ENCODE peak calls at places on chromosomes 13 and 19, in four cellular contexts. V, U, A and Y are unnamed samples.

GRCh38 chr19:6718741-6719539 is 1.5 kb downstream of the C3 start:
- DNase-seq in V (peak; percentile 99), U (peak; percentile 75), A (peak; percentile 93), Y (peak; percentile 78)

GRCh38 chr19:2815923-2816322 is 3.7 kb upstream of the ZNF554 start:
- DNase-seq in U (peak; percentile 17), A (no peak), V (no peak), Y (no peak)

GRCh38 chr13:99287544-99287943 is 19.7 kb downstream of the GPR183 start:
- DNase-seq in U (no peak), V (no peak), A (no peak), Y (no peak)

GRCh38 chr19:49413348-49413747 is 9.9 kb downstream of the PTH2 start:
- DNase-seq in A (no peak), V (no peak), U (peak; percentile 74), Y (no peak)

GRCh38 chr19:54029930-54030490 is 33.7 kb downstream of the VSTM1 start:
- DNase-seq in V (peak; percentile 63), U (peak; percentile 71), A (peak; percentile 72), Y (peak; percentile 86)

GRCh38 chr13:43232866-43233265 is 209.5 kb downstream of the DNAJC15 start:
- DNase-seq in A (no peak), V (no peak), U (no peak), Y (no peak)

GRCh38 chr13:30145709-30146367 is 161.5 kb downstream of the KATNAL1 start:
- DNase-seq in V (no peak), A (no peak), U (no peak), Y (no peak)

GRCh38 chr19:41877490-41877876 is 404 bp downstream of the CD79A start:
- DNase-seq in U (no peak), A (no peak), V (no peak), Y (no peak)

GRCh38 chr19:7494416-7495098 is 5.7 kb upstream of the PEX11G start:
- DNase-seq in U (peak; percentile 83), V (peak; percentile 47), A (peak; percentile 80), Y (no peak)

GRCh38 chr19:45564131-45564780 is 20.3 kb downstream of the OPA3 start:
- DNase-seq in A (no peak), U (no peak), V (no peak), Y (peak; percentile 65)

GRCh38 chr19:7928334-7928706 is 2.4 kb upstream of the CTXN1 start:
- DNase-seq in A (no peak), U (peak; percentile 72), V (no peak), Y (no peak)

GRCh38 chr13:30307194-30307965 is at the start of gene KATNAL1:
- DNase-seq in A (peak; percentile 56), V (peak; percentile 83), U (peak; percentile 93), Y (peak; percentile 73)

GRCh38 chr19:7869910-7870511 is 4.2 kb downstream of the PRR36 start:
- DNase-seq in V (peak; percentile 69), U (peak; percentile 71), A (peak; percentile 87), Y (peak; percentile 93)

GRCh38 chr19:29587059-29587458 is 19.0 kb upstream of the POP4 start:
- DNase-seq in U (no peak), V (no peak), A (no peak), Y (no peak)

GRCh38 chr19:55133639-55134444 is 15.2 kb downstream of the TNNT1 start:
- DNase-seq in V (peak; percentile 51), U (no peak), A (no peak), Y (no peak)

GRCh38 chr13:110507678-110508381 is 53.7 kb downstream of the RAB20 start:
- DNase-seq in A (no peak), V (peak; percentile 22), U (no peak), Y (no peak)

GRCh38 chr19:10876459-10877240 is 5.3 kb downstream of the CARM1 start:
- DNase-seq in A (no peak), U (no peak), V (no peak), Y (no peak)

GRCh38 chr13:114019367-114019766 is 45.5 kb upstream of the C13orf46 start:
- DNase-seq in V (peak; percentile 84), A (no peak), U (peak; percentile 79), Y (peak; percentile 79)

GRCh38 chr19:5705552-5705951 is 14.4 kb downstream of the LONP1 start:
- DNase-seq in U (peak; percentile 34), V (peak; percentile 9), A (no peak), Y (no peak)

GRCh38 chr19:15666883-15667282 is 6.0 kb upstream of the CYP4F12 start:
- DNase-seq in U (no peak), V (no peak), A (no peak), Y (no peak)

GRCh38 chr13:113089693-113090414 is 15.7 kb upstream of the F7 start:
- DNase-seq in A (no peak), V (no peak), U (no peak), Y (no peak)

GRCh38 chr19:43782311-43782660 is 1.5 kb upstream of the KCNN4 start:
- DNase-seq in A (no peak), V (no peak), U (no peak), Y (no peak)

GRCh38 chr19:56091066-56091490 is 30.0 kb downstream of the ZNF787 start:
- DNase-seq in A (no peak), V (no peak), U (no peak), Y (no peak)

GRCh38 chr13:44715287-44716224 is 139.4 kb upstream of the TSC22D1 start:
- DNase-seq in A (no peak), V (no peak), U (peak; percentile 56), Y (no peak)

GRCh38 chr19:8811315-8812172 is 20.6 kb downstream of the ZNF558 start:
- DNase-seq in V (no peak), A (no peak), U (no peak), Y (no peak)

GRCh38 chr19:56110515-56111448 is 10.3 kb downstream of the ZNF787 start:
- DNase-seq in U (peak; percentile 73), A (peak; percentile 78), V (no peak), Y (no peak)

GRCh38 chr13:61045197-61045596 is 370.5 kb downstream of the PCDH20 start:
- DNase-seq in V (no peak), U (no peak), A (no peak), Y (no peak)

GRCh38 chr19:29843180-29844051 is 31.6 kb downstream of the CCNE1 start:
- DNase-seq in V (peak; percentile 46), A (no peak), U (no peak), Y (peak; percentile 34)

GRCh38 chr19:926595-927043 is 784 bp downstream of the ARID3A start:
- DNase-seq in U (no peak), V (no peak), A (no peak), Y (no peak)

GRCh38 chr19:13060233-13060963 is 42.3 kb downstream of the LYL1 start:
- DNase-seq in U (peak; percentile 75), A (peak; percentile 90), V (peak; percentile 62), Y (no peak)

GRCh38 chr13:33547035-33547434 is 261.5 kb upstream of the STARD13 start:
- DNase-seq in A (no peak), U (no peak), V (no peak), Y (no peak)

GRCh38 chr19:33366127-33366526 is 7.4 kb upstream of the CEBPG start:
- DNase-seq in A (no peak), V (no peak), U (no peak), Y (no peak)

GRCh38 chr19:7783991-7784421 is 21.0 kb downstream of the CLEC4M start:
- DNase-seq in U (no peak), A (peak; percentile 17), V (no peak), Y (no peak)

GRCh38 chr19:50204811-50205675 is 1.6 kb downstream of the MYH14 start:
- DNase-seq in A (peak; percentile 70), U (peak; percentile 33), V (peak; percentile 84), Y (peak; percentile 96)

GRCh38 chr13:36766295-36766694 is 52.7 kb upstream of the RFXAP start:
- DNase-seq in A (peak; percentile 47), U (no peak), V (no peak), Y (no peak)

GRCh38 chr19:48361912-48362311 is 1.8 kb downstream of the TMEM143 start:
- DNase-seq in V (no peak), A (no peak), U (no peak), Y (no peak)

GRCh38 chr19:48362716-48363499 is 832 bp downstream of the TMEM143 start:
- DNase-seq in V (peak; percentile 87), A (peak; percentile 94), U (peak; percentile 88), Y (peak; percentile 98)

GRCh38 chr19:48364564-48365363 is 597 bp downstream of the SYNGR4 start:
- DNase-seq in A (no peak), V (no peak), U (no peak), Y (no peak)

GRCh38 chr19:48363810-48364563 is at the start of the genes SYNGR4 and TMEM143:
- DNase-seq in A (peak; percentile 99), U (peak; percentile 97), V (peak; percentile 99), Y (peak; percentile 99)

DNA sequence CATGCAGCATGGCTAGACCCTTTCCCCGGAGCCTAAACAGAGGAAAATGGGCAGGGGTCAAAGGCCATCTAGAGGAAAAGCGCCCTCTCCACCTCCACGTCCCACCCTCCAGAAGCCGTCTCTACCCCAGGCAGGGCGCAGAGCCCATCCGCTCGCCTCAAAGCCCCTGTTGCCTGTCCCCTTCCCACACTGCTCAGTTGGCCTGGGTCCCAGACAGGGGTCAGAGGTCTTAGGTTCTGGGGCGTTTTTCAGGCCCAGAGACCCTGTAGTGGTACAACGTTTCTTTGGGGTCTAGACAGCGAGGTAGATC is 285 bp downstream of the TMEM143 start:
- DNase-seq in U (no peak), V (no peak), A (no peak), Y (no peak)
- TF ChIP-seq MAX in U (no peak), V (no peak), A (no peak), Y (no peak)

DNA sequence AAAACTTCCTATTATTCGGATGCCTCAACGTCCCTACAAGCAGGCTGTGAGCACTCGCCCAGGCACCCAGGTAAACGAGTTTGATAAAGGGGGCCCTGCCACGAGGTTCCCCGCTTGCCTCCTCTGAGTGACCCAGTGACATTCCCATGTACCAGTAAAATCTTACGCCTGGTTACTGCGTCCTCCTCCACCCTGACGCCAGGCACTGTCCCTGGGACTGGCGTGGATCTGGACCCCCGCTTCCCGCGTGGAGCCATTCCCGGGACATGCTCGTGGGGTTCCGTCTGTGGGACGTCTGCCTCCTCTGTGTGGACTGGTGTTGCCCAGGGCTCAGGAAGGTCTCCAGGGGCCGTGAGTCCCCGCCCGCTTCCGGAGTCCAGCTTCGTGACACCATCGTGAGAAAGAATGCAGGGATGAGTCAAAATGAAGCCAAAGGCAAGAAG is 407 bp upstream of the ZNF550 start:
- DNase-seq in U (peak; percentile 30), A (no peak), V (no peak), Y (no peak)
- TF ChIP-seq FOXJ3 in U (no peak), A (no peak), V (no peak), Y (no peak)

GRCh38 chr19:38663957-38664502 is 16.6 kb downstream of the ACTN4 start:
- DNase-seq in A (no peak), V (no peak), U (no peak), Y (no peak)
- TF ChIP-seq MAX in A (no peak), V (no peak), U (no peak), Y (no peak)

DNA sequence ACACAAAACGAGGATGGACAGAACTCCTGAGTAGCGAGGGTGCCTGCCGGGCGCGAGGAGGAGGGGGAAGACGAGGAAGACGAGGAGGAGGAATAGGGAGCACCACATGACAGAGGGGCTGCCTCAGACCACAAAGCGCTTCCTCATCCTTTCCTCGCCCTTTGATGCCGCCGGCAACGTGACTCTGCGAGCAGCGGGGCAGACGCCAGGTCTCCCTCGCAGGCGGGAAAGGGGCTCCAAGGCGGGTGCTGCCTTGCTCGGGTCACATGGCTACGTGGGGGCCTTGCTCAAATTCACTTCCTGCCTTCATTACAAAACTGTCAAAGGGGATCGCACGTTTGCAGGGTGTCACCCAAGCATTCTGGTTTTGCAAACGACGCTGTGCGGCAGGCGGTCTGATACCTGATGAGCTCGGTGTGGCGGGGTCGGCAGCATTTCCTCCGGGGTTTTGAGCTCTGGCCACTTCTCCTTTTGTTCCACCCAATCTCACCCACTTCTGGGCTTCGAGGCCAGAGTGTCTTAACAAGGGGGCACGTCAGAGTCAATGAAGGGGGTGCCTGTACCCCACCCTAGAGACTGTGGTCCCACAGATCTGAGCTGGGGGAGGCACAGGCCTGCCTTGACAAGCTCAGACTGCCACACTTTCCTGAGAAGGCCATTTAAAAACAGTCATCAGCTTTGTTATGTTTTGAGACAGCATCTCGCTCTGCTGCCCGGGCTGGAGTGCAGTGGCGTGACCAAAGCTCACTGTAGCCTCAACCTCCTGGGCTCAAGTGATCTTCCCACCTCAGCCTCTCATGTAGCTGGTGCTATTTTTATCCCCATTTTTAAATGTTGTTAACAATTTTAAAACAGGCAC is 14.9 kb downstream of the MAP2K2 start:
- DNase-seq in V (no peak), A (no peak), U (no peak), Y (no peak)
- TF ChIP-seq FOXJ3 in V (no peak), A (no peak), U (no peak), Y (no peak)